ENCODE peak calls at places on chromosomes 11 and 22, in ten cellular contexts. W is GM23338, J is transverse colon, R is ovary, B is aorta, S is mucosa of descending colon, E is sigmoid colon, Y is right cardiac atrium, V is neuronal stem cell, F is upper lobe of right lung. M is an unnamed sample.

GRCh38 chr11:126731526-126731925 is 269.0 kb downstream of the KIRREL3 start:
- DNase-seq in W (no peak), J (no peak), R (no peak), B (no peak), S (no peak), E (no peak), Y (no peak), V (no peak), F (no peak), M (no peak)

GRCh38 chr22:39287076-39287743 is 32.2 kb downstream of the RPL3 start:
- DNase-seq in W (no peak), J (peak; percentile 16), R (no peak), B (peak; percentile 78), S (no peak), E (no peak), Y (no peak), V (no peak), F (no peak), M (no peak)

GRCh38 chr11:114149689-114150407 is 90.3 kb downstream of the ZBTB16 start:
- DNase-seq in W (no peak), J (no peak), R (no peak), B (no peak), S (no peak), E (peak; percentile 34), Y (no peak), V (no peak), F (no peak), M (no peak)

GRCh38 chr11:46363031-46363407 is 15.8 kb downstream of the DGKZ start:
- DNase-seq in W (no peak), J (no peak), R (no peak), B (peak; percentile 88), S (no peak), E (no peak), Y (peak; percentile 86), V (no peak), F (peak; percentile 81), M (no peak)

GRCh38 chr11:57458060-57458409 is 2.3 kb upstream of the RTN4RL2 start:
- DNase-seq in W (peak; percentile 81), J (no peak), R (no peak), B (no peak), S (peak; percentile 54), E (no peak), Y (no peak), V (no peak), F (no peak), M (peak; percentile 70)

GRCh38 chr11:109309153-109309552 is 112.8 kb upstream of the C11orf87 start:
- DNase-seq in W (no peak), J (no peak), R (no peak), B (no peak), S (no peak), E (no peak), Y (no peak), V (no peak), F (no peak), M (no peak)

GRCh38 chr11:47051217-47051616 is 114.7 kb downstream of the CSTPP1 start:
- DNase-seq in W (no peak), J (no peak), R (no peak), B (no peak), S (no peak), E (no peak), Y (peak; percentile 61), V (no peak), F (no peak), M (no peak)

GRCh38 chr22:23264610-23265388 is 84.5 kb downstream of the BCR start:
- DNase-seq in W (no peak), J (no peak), R (peak; percentile 76), B (peak; percentile 64), S (no peak), E (no peak), Y (peak; percentile 72), V (no peak), F (no peak), M (no peak)

GRCh38 chr11:12724301-12725046 is 50.3 kb downstream of the TEAD1 start:
- DNase-seq in W (peak; percentile 95), J (peak; percentile 91), R (peak; percentile 85), B (peak; percentile 70), S (peak; percentile 84), E (peak; percentile 95), Y (peak; percentile 89), V (no peak), F (no peak), M (peak; percentile 95)

GRCh38 chr11:119776031-119776636 is 47.1 kb upstream of the NECTIN1 start:
- DNase-seq in W (no peak), J (no peak), R (no peak), B (no peak), S (no peak), E (no peak), Y (no peak), V (no peak), F (no peak), M (no peak)

GRCh38 chr11:22768281-22768680 is 61.3 kb downstream of the SVIP start:
- DNase-seq in W (no peak), J (no peak), R (no peak), B (no peak), S (no peak), E (no peak), Y (no peak), V (no peak), F (no peak), M (no peak)
- H3K4me1 ChIP-seq in W (no peaks in the 10 kb centered on the region), J (no peaks in the 10 kb centered on the region), R (no peaks in the 10 kb centered on the region), B (no peaks in the 10 kb centered on the region), S (no peaks in the 10 kb centered on the region), E (no peaks in the 10 kb centered on the region), Y (no peaks in the 10 kb centered on the region), V (peaks cover 3% of the 10 kb centered on the region), F (no peaks in the 10 kb centered on the region), M (no peaks in the 10 kb centered on the region)

GRCh38 chr11:111327908-111328624 is 29.7 kb downstream of the POU2AF3 start:
- DNase-seq in W (peak; percentile 6), J (no peak), R (no peak), B (peak; percentile 73), S (no peak), E (peak; percentile 82), Y (peak; percentile 50), V (no peak), F (peak; percentile 88), M (peak; percentile 45)
- H3K4me1 ChIP-seq in W (no peaks in the 10 kb centered on the region), J (no peaks in the 10 kb centered on the region), R (peaks cover 31% of the 10 kb centered on the region), B (no peaks in the 10 kb centered on the region), S (no peaks in the 10 kb centered on the region), E (no peaks in the 10 kb centered on the region), Y (peaks cover 10% of the 10 kb centered on the region), V (no peaks in the 10 kb centered on the region), F (no peaks in the 10 kb centered on the region), M (no peaks in the 10 kb centered on the region)

GRCh38 chr11:44575962-44576361 is 10.5 kb downstream of the CD82 start:
- DNase-seq in W (no peak), J (no peak), R (no peak), B (no peak), S (no peak), E (no peak), Y (no peak), V (no peak), F (no peak), M (no peak)

GRCh38 chr11:44573333-44573732 is 7.9 kb downstream of the CD82 start:
- DNase-seq in W (no peak), J (no peak), R (no peak), B (no peak), S (no peak), E (no peak), Y (no peak), V (no peak), F (no peak), M (no peak)

GRCh38 chr11:44572884-44573283 is 7.4 kb downstream of the CD82 start:
- DNase-seq in W (peak; percentile 79), J (no peak), R (no peak), B (no peak), S (no peak), E (no peak), Y (no peak), V (no peak), F (no peak), M (peak; percentile 85)

GRCh38 chr11:44575288-44575672 is 9.8 kb downstream of the CD82 start:
- DNase-seq in W (no peak), J (no peak), R (no peak), B (no peak), S (no peak), E (no peak), Y (no peak), V (no peak), F (no peak), M (no peak)

GRCh38 chr11:44574620-44575287 is 9.3 kb downstream of the CD82 start:
- DNase-seq in W (no peak), J (no peak), R (no peak), B (no peak), S (no peak), E (no peak), Y (no peak), V (no peak), F (no peak), M (no peak)
- H3K4me1 ChIP-seq in W (no peaks in the 10 kb centered on the region), J (no peaks in the 10 kb centered on the region), R (peaks cover 5% of the 10 kb centered on the region), B (no peaks in the 10 kb centered on the region), S (no peaks in the 10 kb centered on the region), E (no peaks in the 10 kb centered on the region), Y (no peaks in the 10 kb centered on the region), V (no peaks in the 10 kb centered on the region), F (peaks cover 74% of the 10 kb centered on the region), M (no peaks in the 10 kb centered on the region)

GRCh38 chr11:6735306-6735705 is 36.5 kb downstream of the OR2AG2 start:
- DNase-seq in W (no peak), J (no peak), R (no peak), B (no peak), S (no peak), E (no peak), Y (no peak), V (no peak), F (no peak), M (no peak)

GRCh38 chr11:6736495-6737121 is 35.2 kb downstream of the OR2AG2 start:
- DNase-seq in W (no peak), J (no peak), R (no peak), B (no peak), S (no peak), E (no peak), Y (no peak), V (no peak), F (no peak), M (no peak)

GRCh38 chr11:6737872-6738466 is 33.8 kb downstream of the OR2AG2 start:
- DNase-seq in W (peak; percentile 80), J (peak; percentile 40), R (no peak), B (no peak), S (no peak), E (no peak), Y (peak; percentile 43), V (no peak), F (no peak), M (peak; percentile 38)

GRCh38 chr11:6742260-6742659 is 29.5 kb downstream of the OR2AG2 start:
- DNase-seq in W (no peak), J (no peak), R (no peak), B (no peak), S (no peak), E (no peak), Y (no peak), V (no peak), F (no peak), M (no peak)

GRCh38 chr11:6738590-6738989 is 33.2 kb downstream of the OR2AG2 start:
- DNase-seq in W (no peak), J (no peak), R (no peak), B (no peak), S (no peak), E (no peak), Y (no peak), V (no peak), F (no peak), M (no peak)
- H3K4me1 ChIP-seq in W (no peaks in the 10 kb centered on the region), J (no peaks in the 10 kb centered on the region), R (no peaks in the 10 kb centered on the region), B (no peaks in the 10 kb centered on the region), S (no peaks in the 10 kb centered on the region), E (no peaks in the 10 kb centered on the region), Y (no peaks in the 10 kb centered on the region), V (no peaks in the 10 kb centered on the region), F (peaks cover 4% of the 10 kb centered on the region), M (no peaks in the 10 kb centered on the region)

GRCh38 chr11:68204402-68204801 is 8.7 kb downstream of the KMT5B start:
- DNase-seq in W (no peak), J (no peak), R (no peak), B (no peak), S (no peak), E (no peak), Y (no peak), V (no peak), F (no peak), M (no peak)
- H3K4me1 ChIP-seq in W (peaks cover 31% of the 10 kb centered on the region), J (peaks cover 19% of the 10 kb centered on the region), R (peaks cover 10% of the 10 kb centered on the region), B (no peaks in the 10 kb centered on the region), S (peaks cover 52% of the 10 kb centered on the region), E (no peaks in the 10 kb centered on the region), Y (peaks cover 16% of the 10 kb centered on the region), V (no peaks in the 10 kb centered on the region), F (peaks cover 57% of the 10 kb centered on the region), M (peaks cover 4% of the 10 kb centered on the region)